ENCODE peak calls at places on chromosomes 12 and 14, in five cellular contexts. F is tibial nerve; W is ovary; L is sigmoid colon; G is CD4-positive, alpha-beta memory T cell. T is an unnamed sample.

GRCh38 chr12:113403435-113404415 is at the start of gene SDS:
- DNase-seq in F (peak; percentile 35), W (peak; percentile 75), G (no peak), L (no peak), T (no peak)

GRCh38 chr12:22271036-22271435 is 63.5 kb downstream of the ST8SIA1 start:
- DNase-seq in L (no peak), F (no peak), G (no peak), W (no peak), T (no peak)

GRCh38 chr12:12791756-12792346 is 6.4 kb downstream of the APOLD1 start:
- DNase-seq in G (no peak), F (no peak), W (peak; percentile 52), L (peak; percentile 69), T (no peak)

GRCh38 chr14:101118746-101119610 is 215.5 kb upstream of the RTL1 start:
- DNase-seq in G (no peak), W (peak; percentile 29), L (peak; percentile 49), F (peak; percentile 25), T (no peak)

GRCh38 chr12:93784339-93785086 is 107.3 kb downstream of the CRADD start:
- DNase-seq in L (peak; percentile 96), G (peak; percentile 18), F (peak; percentile 81), W (no peak), T (peak; percentile 44)

GRCh38 chr12:75623631-75624118 is 112.3 kb upstream of the KRR1 start:
- DNase-seq in G (no peak), L (no peak), W (no peak), F (no peak), T (no peak)

GRCh38 chr14:34692348-34692747 is 22.0 kb downstream of the CFL2 start:
- DNase-seq in F (no peak), L (no peak), W (no peak), G (no peak), T (no peak)

GRCh38 chr12:24135158-24135850 is 185.8 kb upstream of the SOX5 start:
- DNase-seq in W (no peak), L (no peak), F (no peak), G (no peak), T (no peak)

GRCh38 chr14:40098468-40098867 is 666.2 kb upstream of the FBXO33 start:
- DNase-seq in G (no peak), L (no peak), F (no peak), W (no peak), T (no peak)

GRCh38 chr14:65502676-65503124 is 90.2 kb downstream of the FUT8 start:
- DNase-seq in G (no peak), L (no peak), F (no peak), W (no peak), T (no peak)

GRCh38 chr12:916712-917445 is 32.6 kb downstream of the RAD52 start:
- DNase-seq in F (no peak), L (no peak), G (no peak), W (no peak), T (no peak)

GRCh38 chr14:84108746-84109457 is 1421.0 kb upstream of the FLRT2 start:
- DNase-seq in F (no peak), G (no peak), W (no peak), L (no peak), T (no peak)

GRCh38 chr12:50197297-50197727 is 30.1 kb upstream of the CERS5 start:
- DNase-seq in L (no peak), W (no peak), F (no peak), G (no peak), T (no peak)

GRCh38 chr14:92482621-92483319 is 30.8 kb upstream of the RIN3 start:
- DNase-seq in W (no peak), G (no peak), L (no peak), F (no peak), T (no peak)

GRCh38 chr12:46268617-46269428 is at the start of gene SLC38A1:
- DNase-seq in L (peak; percentile 97), G (peak; percentile 88), F (peak; percentile 62), W (peak; percentile 73), T (peak; percentile 89)

GRCh38 chr14:99759546-99759925 is 33.7 kb upstream of the EML1 start:
- DNase-seq in W (no peak), F (no peak), L (peak; percentile 46), G (no peak), T (no peak)

GRCh38 chr14:61934385-61934784 is 172.2 kb downstream of the SNAPC1 start:
- DNase-seq in L (no peak), F (no peak), G (no peak), W (no peak), T (no peak)

GRCh38 chr12:31444801-31445200 is 118.9 kb upstream of the SINHCAF start:
- DNase-seq in L (no peak), G (no peak), W (no peak), F (no peak), T (no peak)

GRCh38 chr12:57171668-57172067 is 24.2 kb upstream of the LRP1-AS start:
- DNase-seq in W (peak; percentile 80), F (peak; percentile 35), L (no peak), G (no peak), T (no peak)

GRCh38 chr12:4241592-4241991 is 32.0 kb upstream of the CCND2 start:
- DNase-seq in F (no peak), W (no peak), L (no peak), G (no peak), T (no peak)

GRCh38 chr12:109476807-109477184 is 304 bp downstream of the KCTD10 start:
- DNase-seq in G (no peak), W (no peak), L (no peak), F (no peak), T (no peak)

GRCh38 chr14:35956376-35957000 is 130.3 kb downstream of the BRMS1L start:
- DNase-seq in W (no peak), F (no peak), G (no peak), L (no peak), T (no peak)

GRCh38 chr12:99063182-99063581 is 418.1 kb downstream of the APAF1 start:
- DNase-seq in F (no peak), G (no peak), L (no peak), W (no peak), T (no peak)

GRCh38 chr12:111841750-111842555 is at the start of gene MAPKAPK5:
- DNase-seq in L (peak; percentile 97), W (peak; percentile 98), G (peak; percentile 97), F (peak; percentile 90), T (peak; percentile 98)

GRCh38 chr14:102675396-102675795 is 82.9 kb downstream of the RCOR1 start:
- DNase-seq in G (no peak), W (no peak), L (no peak), F (no peak), T (no peak)

GRCh38 chr12:96989916-96990315 is 82.9 kb downstream of the NEDD1 start:
- DNase-seq in G (no peak), L (no peak), F (no peak), W (no peak), T (no peak)

GRCh38 chr12:124745891-124746570 is 117.6 kb downstream of the SCARB1 start:
- DNase-seq in W (peak; percentile 95), L (peak; percentile 98), F (peak; percentile 91), G (no peak), T (no peak)

GRCh38 chr14:51661504-51661903 is 9.8 kb downstream of the FRMD6 start:
- DNase-seq in G (no peak), F (no peak), L (no peak), W (no peak), T (no peak)

GRCh38 chr14:64680013-64680674 is 24.1 kb upstream of the PLEKHG3 start:
- DNase-seq in L (no peak), W (no peak), F (no peak), G (no peak), T (no peak)

GRCh38 chr14:105200641-105201040 is 19.5 kb upstream of the NUDT14 start:
- DNase-seq in F (no peak), G (no peak), W (no peak), L (no peak), T (no peak)
- H3K4me1 ChIP-seq in F (no peaks in the 10 kb centered on the region), G (peaks cover 37% of the 10 kb centered on the region), W (peaks cover 6% of the 10 kb centered on the region), L (peaks cover 45% of the 10 kb centered on the region), T (peaks cover 24% of the 10 kb centered on the region)

DNA sequence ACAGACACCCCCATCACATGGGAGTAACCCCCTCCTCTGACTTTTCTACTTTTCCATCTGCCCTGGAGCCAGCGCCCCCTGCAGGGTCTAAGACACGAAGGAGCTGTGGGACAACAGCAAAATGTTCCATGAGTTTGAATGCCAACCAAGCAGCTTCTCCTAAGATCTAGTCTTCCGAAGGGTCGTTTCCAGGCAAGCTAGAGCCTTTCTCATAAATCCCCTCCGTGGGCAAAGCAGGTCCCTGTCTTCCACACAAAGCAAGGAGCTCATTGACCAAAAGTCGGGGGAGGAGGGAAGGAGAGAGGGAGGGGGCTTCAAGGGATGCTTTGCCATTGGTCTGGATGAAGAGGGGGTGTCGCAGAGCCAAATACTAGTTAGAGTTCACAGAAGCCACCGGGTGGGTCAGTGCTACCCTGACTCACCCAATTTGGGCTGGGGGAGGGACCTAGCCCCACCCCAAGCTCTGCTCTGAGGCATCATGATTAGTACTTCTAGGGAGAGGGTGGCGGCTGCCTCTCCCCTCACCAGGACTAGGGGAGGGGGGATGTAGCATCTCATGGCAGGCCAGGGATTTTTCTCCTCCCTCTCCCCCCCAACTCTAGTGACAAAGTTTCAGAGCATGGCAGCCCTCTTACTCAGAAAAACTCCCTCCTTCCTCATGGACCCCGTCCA is 1.6 kb downstream of the MSI1 start:
- DNase-seq in G (no peak), L (no peak), W (no peak), F (no peak), T (no peak)
- H3K4me1 ChIP-seq in G (peaks cover 15% of the 10 kb centered on the region), L (peaks cover 19% of the 10 kb centered on the region), W (peaks cover 4% of the 10 kb centered on the region), F (no peaks in the 10 kb centered on the region), T (peaks cover 12% of the 10 kb centered on the region)

DNA sequence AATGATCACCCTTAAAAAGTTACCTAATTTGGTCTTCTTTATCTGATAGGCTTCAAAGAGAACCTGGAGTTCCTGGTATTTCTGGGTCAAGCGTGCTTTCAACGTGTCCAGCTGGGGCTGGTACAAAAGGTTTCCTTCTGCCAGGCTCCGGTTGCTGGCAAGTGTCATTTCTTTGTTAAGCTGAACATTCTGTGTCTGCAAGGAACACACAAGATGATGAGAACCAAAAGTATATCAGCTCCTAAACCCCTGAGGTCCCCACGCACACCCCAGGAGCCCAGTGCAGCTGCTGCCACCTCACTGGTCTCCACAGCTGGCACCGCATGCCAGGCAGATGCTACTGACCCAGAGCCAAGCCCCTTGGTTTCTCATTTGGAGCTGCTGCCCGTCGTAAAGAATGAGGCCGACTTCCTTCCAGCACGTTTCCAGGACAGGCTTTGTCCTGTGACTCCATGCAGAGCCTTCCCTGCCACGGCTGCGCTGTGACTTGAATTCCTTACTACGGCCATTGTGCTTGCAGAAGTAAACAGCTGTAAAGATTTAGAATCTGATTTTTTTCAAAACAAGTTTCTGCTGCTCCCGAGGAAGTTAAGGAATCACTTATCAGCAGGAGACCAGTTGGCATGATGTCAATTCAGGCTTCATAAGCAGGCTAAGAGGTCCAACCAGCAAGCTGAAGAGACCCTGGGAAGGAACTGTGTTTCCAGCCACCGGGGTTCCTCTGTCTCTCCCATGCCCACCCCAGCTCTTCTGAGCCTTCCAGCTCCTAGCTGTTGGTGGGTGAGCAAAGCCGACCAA is 24.9 kb downstream of the VPS37B start:
- DNase-seq in G (no peak), F (no peak), L (peak; percentile 72), W (no peak), T (no peak)
- H3K4me1 ChIP-seq in G (peaks cover 59% of the 10 kb centered on the region), F (no peaks in the 10 kb centered on the region), L (peaks cover 41% of the 10 kb centered on the region), W (peaks cover 11% of the 10 kb centered on the region), T (peaks cover 56% of the 10 kb centered on the region)

GRCh38 chr14:103730490-103731035 is 15.0 kb downstream of the ZFYVE21 start:
- DNase-seq in F (no peak), W (peak; percentile 48), L (no peak), G (no peak), T (no peak)

GRCh38 chr14:103731481-103731880 is 15.9 kb downstream of the ZFYVE21 start:
- DNase-seq in L (no peak), F (no peak), W (peak; percentile 32), G (no peak), T (no peak)

GRCh38 chr14:103728721-103729120 is 13.1 kb downstream of the ZFYVE21 start:
- DNase-seq in G (no peak), F (no peak), W (no peak), L (no peak), T (no peak)

GRCh38 chr14:103728141-103728540 is 12.5 kb downstream of the ZFYVE21 start:
- DNase-seq in W (no peak), G (no peak), L (no peak), F (no peak), T (no peak)

GRCh38 chr14:103729496-103730448 is 14.2 kb downstream of the ZFYVE21 start:
- DNase-seq in G (no peak), W (no peak), L (no peak), F (no peak), T (no peak)
- H3K4me1 ChIP-seq in G (no peaks in the 10 kb centered on the region), W (peaks cover 12% of the 10 kb centered on the region), L (peaks cover 9% of the 10 kb centered on the region), F (no peaks in the 10 kb centered on the region), T (no peaks in the 10 kb centered on the region)